ENCODE peak calls at places on chromosome 21, in seven cellular contexts. One of them, this sample, is unnamed.

GRCh38 chr21:27045281-27045985 is 78.5 kb upstream of the ADAMTS5 start:
- DNase-seq in thoracic aorta: no peak
- DNase-seq in Peyer's patch: no peak
- DNase-seq in fibroblast of mammary gland: peak; percentile 70
- DNase-seq in cardiac muscle cell: no peak
- DNase-seq in fibroblast of pulmonary artery: no peak
- DNase-seq in HFF-Myc: no peak
- DNase-seq in this sample: no peak

GRCh38 chr21:43640437-43640836 is 18.9 kb downstream of the HSF2BP start:
- DNase-seq in thoracic aorta: no peak
- DNase-seq in Peyer's patch: no peak
- DNase-seq in fibroblast of mammary gland: no peak
- DNase-seq in cardiac muscle cell: no peak
- DNase-seq in fibroblast of pulmonary artery: no peak
- DNase-seq in HFF-Myc: no peak
- DNase-seq in this sample: no peak

GRCh38 chr21:42016364-42016985 is 6.3 kb upstream of the ZBTB21 start:
- DNase-seq in thoracic aorta: no peak
- DNase-seq in Peyer's patch: no peak
- DNase-seq in fibroblast of mammary gland: peak; percentile 40
- DNase-seq in cardiac muscle cell: no peak
- DNase-seq in fibroblast of pulmonary artery: no peak
- DNase-seq in HFF-Myc: no peak
- DNase-seq in this sample: no peak

GRCh38 chr21:36297938-36298572 is 21.9 kb upstream of the MORC3 start:
- DNase-seq in thoracic aorta: no peak
- DNase-seq in Peyer's patch: peak; percentile 89
- DNase-seq in fibroblast of mammary gland: no peak
- DNase-seq in cardiac muscle cell: no peak
- DNase-seq in fibroblast of pulmonary artery: no peak
- DNase-seq in HFF-Myc: peak; percentile 7
- DNase-seq in this sample: peak; percentile 17

GRCh38 chr21:19908386-19908785 is 1089.8 kb upstream of the NCAM2 start:
- DNase-seq in thoracic aorta: no peak
- DNase-seq in Peyer's patch: no peak
- DNase-seq in fibroblast of mammary gland: no peak
- DNase-seq in cardiac muscle cell: no peak
- DNase-seq in fibroblast of pulmonary artery: no peak
- DNase-seq in HFF-Myc: no peak
- DNase-seq in this sample: no peak

GRCh38 chr21:44297525-44298290 is 2.1 kb upstream of the PFKL start:
- DNase-seq in thoracic aorta: peak; percentile 61
- DNase-seq in Peyer's patch: peak; percentile 81
- DNase-seq in fibroblast of mammary gland: peak; percentile 80
- DNase-seq in cardiac muscle cell: peak; percentile 90
- DNase-seq in fibroblast of pulmonary artery: peak; percentile 86
- DNase-seq in HFF-Myc: peak; percentile 55
- DNase-seq in this sample: peak; percentile 88

GRCh38 chr21:42386034-42386591 is 9.7 kb downstream of the TMPRSS3 start:
- DNase-seq in thoracic aorta: no peak
- DNase-seq in Peyer's patch: no peak
- DNase-seq in fibroblast of mammary gland: no peak
- DNase-seq in cardiac muscle cell: no peak
- DNase-seq in fibroblast of pulmonary artery: no peak
- DNase-seq in HFF-Myc: no peak
- DNase-seq in this sample: no peak

GRCh38 chr21:14755086-14755485 is 209.0 kb upstream of the SAMSN1 start:
- DNase-seq in thoracic aorta: no peak
- DNase-seq in Peyer's patch: no peak
- DNase-seq in fibroblast of mammary gland: no peak
- DNase-seq in cardiac muscle cell: no peak
- DNase-seq in fibroblast of pulmonary artery: no peak
- DNase-seq in HFF-Myc: no peak
- DNase-seq in this sample: no peak

GRCh38 chr21:41024341-41025056 is 143.5 kb upstream of the BACE2 start:
- DNase-seq in thoracic aorta: no peak
- DNase-seq in Peyer's patch: no peak
- DNase-seq in fibroblast of mammary gland: no peak
- DNase-seq in cardiac muscle cell: no peak
- DNase-seq in fibroblast of pulmonary artery: no peak
- DNase-seq in HFF-Myc: no peak
- DNase-seq in this sample: no peak

GRCh38 chr21:44199448-44199847 is 41.3 kb downstream of the ICOSLG start:
- DNase-seq in thoracic aorta: no peak
- DNase-seq in Peyer's patch: no peak
- DNase-seq in fibroblast of mammary gland: no peak
- DNase-seq in cardiac muscle cell: no peak
- DNase-seq in fibroblast of pulmonary artery: no peak
- DNase-seq in HFF-Myc: no peak
- DNase-seq in this sample: no peak

GRCh38 chr21:42572906-42573495 is 59.3 kb downstream of the SLC37A1 start:
- DNase-seq in thoracic aorta: no peak
- DNase-seq in Peyer's patch: no peak
- DNase-seq in fibroblast of mammary gland: no peak
- DNase-seq in cardiac muscle cell: no peak
- DNase-seq in fibroblast of pulmonary artery: no peak
- DNase-seq in HFF-Myc: no peak
- DNase-seq in this sample: no peak

GRCh38 chr21:14750041-14750440 is 203.9 kb upstream of the SAMSN1 start:
- DNase-seq in thoracic aorta: no peak
- DNase-seq in Peyer's patch: no peak
- DNase-seq in fibroblast of mammary gland: no peak
- DNase-seq in cardiac muscle cell: no peak
- DNase-seq in fibroblast of pulmonary artery: no peak
- DNase-seq in HFF-Myc: no peak
- DNase-seq in this sample: no peak

GRCh38 chr21:16563795-16564194 is 834.0 kb downstream of the USP25 start:
- DNase-seq in thoracic aorta: no peak
- DNase-seq in Peyer's patch: no peak
- DNase-seq in fibroblast of mammary gland: no peak
- DNase-seq in cardiac muscle cell: peak; percentile 52
- DNase-seq in fibroblast of pulmonary artery: peak; percentile 53
- DNase-seq in HFF-Myc: no peak
- DNase-seq in this sample: peak; percentile 47

GRCh38 chr21:44739316-44739715 is 27.9 kb upstream of the TSPEAR start:
- DNase-seq in thoracic aorta: no peak
- DNase-seq in Peyer's patch: no peak
- DNase-seq in fibroblast of mammary gland: no peak
- DNase-seq in cardiac muscle cell: no peak
- DNase-seq in fibroblast of pulmonary artery: no peak
- DNase-seq in HFF-Myc: no peak
- DNase-seq in this sample: no peak

GRCh38 chr21:40284481-40284880 is 417.2 kb downstream of the PCP4 start:
- DNase-seq in thoracic aorta: no peak
- DNase-seq in Peyer's patch: no peak
- DNase-seq in fibroblast of mammary gland: no peak
- DNase-seq in cardiac muscle cell: no peak
- DNase-seq in fibroblast of pulmonary artery: no peak
- DNase-seq in HFF-Myc: no peak
- DNase-seq in this sample: no peak

GRCh38 chr21:10273196-10273595 is 248.2 kb upstream of the TPTE start:
- DNase-seq in thoracic aorta: no peak
- DNase-seq in Peyer's patch: no peak
- DNase-seq in fibroblast of mammary gland: no peak
- DNase-seq in cardiac muscle cell: no peak
- DNase-seq in fibroblast of pulmonary artery: peak; percentile 23
- DNase-seq in HFF-Myc: no peak
- DNase-seq in this sample: no peak

GRCh38 chr21:44510508-44511218 is 29.3 kb downstream of the KRTAP10-1 start:
- DNase-seq in thoracic aorta: no peak
- DNase-seq in Peyer's patch: peak; percentile 52
- DNase-seq in fibroblast of mammary gland: peak; percentile 17
- DNase-seq in cardiac muscle cell: peak; percentile 79
- DNase-seq in fibroblast of pulmonary artery: peak; percentile 39
- DNase-seq in HFF-Myc: no peak
- DNase-seq in this sample: peak; percentile 32

GRCh38 chr21:14438204-14438603 is 55.3 kb upstream of the HSPA13 start:
- DNase-seq in thoracic aorta: no peak
- DNase-seq in Peyer's patch: no peak
- DNase-seq in fibroblast of mammary gland: peak; percentile 12
- DNase-seq in cardiac muscle cell: no peak
- DNase-seq in fibroblast of pulmonary artery: peak; percentile 11
- DNase-seq in HFF-Myc: no peak
- DNase-seq in this sample: peak; percentile 31

GRCh38 chr21:24197956-24198355 is 1409.3 kb downstream of the MRPL39 start:
- DNase-seq in thoracic aorta: no peak
- DNase-seq in Peyer's patch: no peak
- DNase-seq in fibroblast of mammary gland: no peak
- DNase-seq in cardiac muscle cell: no peak
- DNase-seq in fibroblast of pulmonary artery: peak; percentile 2
- DNase-seq in HFF-Myc: no peak
- DNase-seq in this sample: no peak

GRCh38 chr21:15183712-15184353 is 119.0 kb upstream of the NRIP1 start:
- DNase-seq in thoracic aorta: no peak
- DNase-seq in Peyer's patch: no peak
- DNase-seq in fibroblast of mammary gland: no peak
- DNase-seq in cardiac muscle cell: peak; percentile 61
- DNase-seq in fibroblast of pulmonary artery: no peak
- DNase-seq in HFF-Myc: no peak
- DNase-seq in this sample: no peak

DNA sequence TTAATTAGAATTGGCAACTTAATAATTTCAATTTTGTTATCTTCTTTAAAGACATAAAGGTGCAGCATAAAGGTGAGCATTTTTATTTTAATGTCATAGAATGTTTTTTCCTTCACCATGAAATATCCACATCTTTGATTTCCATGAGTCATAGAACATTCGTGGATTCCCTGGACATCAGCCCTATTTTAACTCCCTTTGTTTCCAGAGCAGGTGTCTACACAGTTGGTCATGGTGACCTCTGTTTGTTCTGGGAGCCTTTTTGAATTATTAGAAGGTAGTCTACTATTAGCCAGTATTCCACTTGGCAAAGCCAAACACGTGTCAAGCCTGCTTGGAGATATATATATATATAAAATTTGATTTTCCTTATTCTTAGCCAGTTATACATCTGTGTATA is 572.9 kb downstream of the LTN1 start:
- DNase-seq in thoracic aorta: no peak
- DNase-seq in Peyer's patch: no peak
- DNase-seq in fibroblast of mammary gland: peak; percentile 16
- DNase-seq in cardiac muscle cell: no peak
- DNase-seq in fibroblast of pulmonary artery: no peak
- DNase-seq in HFF-Myc: no peak
- DNase-seq in this sample: no peak
- TF ChIP-seq CTCF in thoracic aorta: no peak
- TF ChIP-seq CTCF in Peyer's patch: no peak
- TF ChIP-seq CTCF in fibroblast of mammary gland: no peak
- TF ChIP-seq CTCF in cardiac muscle cell: no peak
- TF ChIP-seq CTCF in fibroblast of pulmonary artery: no peak
- TF ChIP-seq CTCF in HFF-Myc: no peak
- TF ChIP-seq CTCF in this sample: no peak

DNA sequence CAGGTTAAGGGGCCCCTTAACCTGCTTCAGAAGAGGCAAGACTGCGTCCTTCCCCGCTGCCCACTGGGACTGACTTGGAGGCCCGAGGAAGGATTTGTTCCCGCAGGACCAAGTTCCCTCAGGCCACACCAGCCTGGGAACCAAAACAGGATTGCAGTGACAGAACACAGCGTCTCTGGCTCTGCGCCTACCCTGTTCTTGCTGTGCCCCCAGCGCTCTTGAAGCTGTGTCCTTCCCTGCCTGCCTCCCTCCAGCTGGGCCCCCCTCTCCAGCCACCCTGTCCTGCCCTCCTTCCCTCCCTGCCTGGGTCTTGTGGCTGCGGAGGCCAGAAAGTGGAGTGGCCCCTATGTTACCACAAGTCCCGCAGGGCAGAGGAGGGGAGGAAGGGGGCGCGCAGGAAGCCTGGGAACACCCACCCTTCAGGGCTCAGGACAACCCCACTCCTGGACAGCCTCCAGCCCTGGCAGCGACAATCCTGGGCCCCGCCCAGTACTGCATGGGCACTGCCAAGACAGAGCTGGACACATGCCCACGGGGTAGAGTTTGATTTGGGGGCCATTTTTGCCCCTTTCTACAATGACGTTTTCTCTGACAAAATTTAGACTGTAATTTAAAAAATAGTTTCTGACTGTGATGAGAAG is 164.9 kb downstream of the DYRK1A start:
- DNase-seq in thoracic aorta: no peak
- DNase-seq in Peyer's patch: no peak
- DNase-seq in fibroblast of mammary gland: no peak
- DNase-seq in cardiac muscle cell: no peak
- DNase-seq in fibroblast of pulmonary artery: no peak
- DNase-seq in HFF-Myc: no peak
- DNase-seq in this sample: no peak
- H3K4me3 ChIP-seq in thoracic aorta: peak overlapping the region; percentile 59
- H3K4me3 ChIP-seq in Peyer's patch: no peak overlapping the region
- H3K4me3 ChIP-seq in fibroblast of mammary gland: no peak overlapping the region
- H3K4me3 ChIP-seq in cardiac muscle cell: no peak overlapping the region
- H3K4me3 ChIP-seq in fibroblast of pulmonary artery: no peak overlapping the region
- H3K4me3 ChIP-seq in HFF-Myc: no peak overlapping the region
- H3K4me3 ChIP-seq in this sample: no peak overlapping the region

DNA sequence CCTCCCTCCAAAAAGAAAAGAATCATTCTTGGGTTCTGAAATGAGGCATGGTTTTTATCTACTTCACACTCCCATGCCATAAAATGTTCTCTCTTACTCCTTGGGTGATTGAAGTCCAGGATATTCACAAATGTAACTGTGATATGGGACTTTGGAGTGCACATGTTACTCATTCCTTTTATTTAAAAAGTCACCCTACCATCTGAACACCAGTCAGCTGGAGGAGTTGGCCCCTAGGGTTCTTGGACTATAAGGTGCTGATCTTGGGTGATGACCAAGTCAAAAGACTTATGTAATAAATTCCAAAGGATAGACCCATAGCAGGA is 128.4 kb downstream of the CLIC6 start:
- DNase-seq in thoracic aorta: no peak
- DNase-seq in Peyer's patch: no peak
- DNase-seq in fibroblast of mammary gland: no peak
- DNase-seq in cardiac muscle cell: no peak
- DNase-seq in fibroblast of pulmonary artery: no peak
- DNase-seq in HFF-Myc: no peak
- DNase-seq in this sample: no peak
- TF ChIP-seq CTCF in thoracic aorta: no peak
- TF ChIP-seq CTCF in Peyer's patch: no peak
- TF ChIP-seq CTCF in fibroblast of mammary gland: no peak
- TF ChIP-seq CTCF in cardiac muscle cell: no peak
- TF ChIP-seq CTCF in fibroblast of pulmonary artery: no peak
- TF ChIP-seq CTCF in HFF-Myc: no peak
- TF ChIP-seq CTCF in this sample: no peak

GRCh38 chr21:32455548-32455947 is 43.0 kb downstream of the EVA1C start:
- DNase-seq in thoracic aorta: no peak
- DNase-seq in Peyer's patch: no peak
- DNase-seq in fibroblast of mammary gland: no peak
- DNase-seq in cardiac muscle cell: no peak
- DNase-seq in fibroblast of pulmonary artery: no peak
- DNase-seq in HFF-Myc: no peak
- DNase-seq in this sample: no peak

GRCh38 chr21:32456497-32456918 is 44.0 kb downstream of the EVA1C start:
- DNase-seq in thoracic aorta: no peak
- DNase-seq in Peyer's patch: no peak
- DNase-seq in fibroblast of mammary gland: peak; percentile 87
- DNase-seq in cardiac muscle cell: peak; percentile 6
- DNase-seq in fibroblast of pulmonary artery: peak; percentile 84
- DNase-seq in HFF-Myc: peak; percentile 20
- DNase-seq in this sample: peak; percentile 79

GRCh38 chr21:32457962-32458361 is 45.5 kb downstream of the EVA1C start:
- DNase-seq in thoracic aorta: no peak
- DNase-seq in Peyer's patch: no peak
- DNase-seq in fibroblast of mammary gland: no peak
- DNase-seq in cardiac muscle cell: no peak
- DNase-seq in fibroblast of pulmonary artery: no peak
- DNase-seq in HFF-Myc: no peak
- DNase-seq in this sample: no peak

GRCh38 chr21:32459972-32460371 is 47.5 kb downstream of the EVA1C start:
- DNase-seq in thoracic aorta: no peak
- DNase-seq in Peyer's patch: no peak
- DNase-seq in fibroblast of mammary gland: no peak
- DNase-seq in cardiac muscle cell: no peak
- DNase-seq in fibroblast of pulmonary artery: peak; percentile 53
- DNase-seq in HFF-Myc: no peak
- DNase-seq in this sample: peak; percentile 47

GRCh38 chr21:32457360-32457840 is 44.9 kb downstream of the EVA1C start:
- DNase-seq in thoracic aorta: no peak
- DNase-seq in Peyer's patch: no peak
- DNase-seq in fibroblast of mammary gland: peak; percentile 48
- DNase-seq in cardiac muscle cell: peak; percentile 48
- DNase-seq in fibroblast of pulmonary artery: peak; percentile 51
- DNase-seq in HFF-Myc: no peak
- DNase-seq in this sample: peak; percentile 58
- H3K4me3 ChIP-seq in thoracic aorta: peak overlapping the region; percentile 24
- H3K4me3 ChIP-seq in Peyer's patch: no peak overlapping the region
- H3K4me3 ChIP-seq in fibroblast of mammary gland: no peak overlapping the region
- H3K4me3 ChIP-seq in cardiac muscle cell: no peak overlapping the region
- H3K4me3 ChIP-seq in fibroblast of pulmonary artery: no peak overlapping the region
- H3K4me3 ChIP-seq in HFF-Myc: no peak overlapping the region
- H3K4me3 ChIP-seq in this sample: no peak overlapping the region

This sample was measured in cardiac fibroblast.